ENCODE peak calls at places on chromosomes 6 and 20, in five cellular contexts. One of them, this sample, is unnamed.

GRCh38 chr20:9835302-9835701 is 3.6 kb downstream of the PAK5 start:
- DNase-seq in Panc1: no peak
- DNase-seq in Kasumi-1: no peak
- DNase-seq in tibial artery: no peak
- DNase-seq in iPS DF 6.9: no peak
- DNase-seq in this sample: no peak

GRCh38 chr6:11921017-11921438 is 91.1 kb upstream of the HIVEP1 start:
- DNase-seq in Panc1: no peak
- DNase-seq in Kasumi-1: no peak
- DNase-seq in tibial artery: peak
- DNase-seq in iPS DF 6.9: no peak
- DNase-seq in this sample: no peak

GRCh38 chr20:63643499-63643898 is 9.7 kb downstream of the STMN3 start:
- DNase-seq in Panc1: no peak
- DNase-seq in Kasumi-1: no peak
- DNase-seq in tibial artery: no peak
- DNase-seq in iPS DF 6.9: no peak
- DNase-seq in this sample: no peak

GRCh38 chr6:90870561-90870960 is 283.7 kb upstream of the MAP3K7 start:
- DNase-seq in Panc1: no peak
- DNase-seq in Kasumi-1: no peak
- DNase-seq in tibial artery: no peak
- DNase-seq in iPS DF 6.9: no peak
- DNase-seq in this sample: no peak

GRCh38 chr6:137227872-137228302 is 8.7 kb upstream of the IFNGR1 start:
- DNase-seq in Panc1: no peak
- DNase-seq in Kasumi-1: no peak
- DNase-seq in tibial artery: no peak
- DNase-seq in iPS DF 6.9: no peak
- DNase-seq in this sample: no peak

GRCh38 chr20:4151991-4152695 is 136.8 kb upstream of the RNF24 start:
- DNase-seq in Panc1: no peak
- DNase-seq in Kasumi-1: peak
- DNase-seq in tibial artery: no peak
- DNase-seq in iPS DF 6.9: no peak
- DNase-seq in this sample: no peak

GRCh38 chr6:1597121-1597744 is 12.5 kb upstream of the FOXC1 start:
- DNase-seq in Panc1: no peak
- DNase-seq in Kasumi-1: no peak
- DNase-seq in tibial artery: no peak
- DNase-seq in iPS DF 6.9: no peak
- DNase-seq in this sample: no peak

GRCh38 chr6:50610562-50610961 is 102.8 kb upstream of the TFAP2D start:
- DNase-seq in Panc1: no peak
- DNase-seq in Kasumi-1: no peak
- DNase-seq in tibial artery: no peak
- DNase-seq in iPS DF 6.9: no peak
- DNase-seq in this sample: no peak

GRCh38 chr20:4371623-4372246 is 350.0 kb upstream of the PRND start:
- DNase-seq in Panc1: no peak
- DNase-seq in Kasumi-1: peak
- DNase-seq in tibial artery: no peak
- DNase-seq in iPS DF 6.9: no peak
- DNase-seq in this sample: no peak

GRCh38 chr6:137102851-137103492 is 58.2 kb upstream of the IL20RA start:
- DNase-seq in Panc1: no peak
- DNase-seq in Kasumi-1: no peak
- DNase-seq in tibial artery: no peak
- DNase-seq in iPS DF 6.9: no peak
- DNase-seq in this sample: no peak

GRCh38 chr6:35327349-35328027 is 14.9 kb upstream of the PPARD start:
- DNase-seq in Panc1: no peak
- DNase-seq in Kasumi-1: peak
- DNase-seq in tibial artery: no peak
- DNase-seq in iPS DF 6.9: no peak
- DNase-seq in this sample: no peak

GRCh38 chr6:105178110-105178509 is 1.7 kb downstream of the POPDC3 start:
- DNase-seq in Panc1: no peak
- DNase-seq in Kasumi-1: no peak
- DNase-seq in tibial artery: no peak
- DNase-seq in iPS DF 6.9: no peak
- DNase-seq in this sample: no peak

GRCh38 chr20:32509639-32510066 is 75.5 kb downstream of the NOL4L start:
- DNase-seq in Panc1: no peak
- DNase-seq in Kasumi-1: no peak
- DNase-seq in tibial artery: no peak
- DNase-seq in iPS DF 6.9: no peak
- DNase-seq in this sample: no peak

GRCh38 chr20:51258582-51259175 is 235.8 kb upstream of the KCNG1 start:
- DNase-seq in Panc1: no peak
- DNase-seq in Kasumi-1: no peak
- DNase-seq in tibial artery: no peak
- DNase-seq in iPS DF 6.9: no peak
- DNase-seq in this sample: no peak

GRCh38 chr6:118902731-118903130 is 8.8 kb downstream of the ASF1A start:
- DNase-seq in Panc1: no peak
- DNase-seq in Kasumi-1: no peak
- DNase-seq in tibial artery: no peak
- DNase-seq in iPS DF 6.9: no peak
- DNase-seq in this sample: no peak

GRCh38 chr20:37586078-37586477 is 58.4 kb upstream of the BLCAP start:
- DNase-seq in Panc1: no peak
- DNase-seq in Kasumi-1: no peak
- DNase-seq in tibial artery: no peak
- DNase-seq in iPS DF 6.9: no peak
- DNase-seq in this sample: no peak

GRCh38 chr6:106974337-106974998 is at the start of gene CD24:
- DNase-seq in Panc1: no peak
- DNase-seq in Kasumi-1: no peak
- DNase-seq in tibial artery: no peak
- DNase-seq in iPS DF 6.9: no peak
- DNase-seq in this sample: no peak

GRCh38 chr6:11710968-11711643 is 67.5 kb downstream of the ADTRP start:
- DNase-seq in Panc1: no peak
- DNase-seq in Kasumi-1: no peak
- DNase-seq in tibial artery: no peak
- DNase-seq in iPS DF 6.9: no peak
- DNase-seq in this sample: no peak

GRCh38 chr20:62111148-62111547 is 11.1 kb upstream of the LSM14B start:
- DNase-seq in Panc1: no peak
- DNase-seq in Kasumi-1: no peak
- DNase-seq in tibial artery: no peak
- DNase-seq in iPS DF 6.9: no peak
- DNase-seq in this sample: no peak

GRCh38 chr6:143427109-143427817 is 23.2 kb downstream of the ADAT2 start:
- DNase-seq in Panc1: peak
- DNase-seq in Kasumi-1: peak
- DNase-seq in tibial artery: peak
- DNase-seq in iPS DF 6.9: no peak
- DNase-seq in this sample: peak

This sample was measured in gastrocnemius medialis.